ENCODE peak calls at places on chromosomes 2 and 18, in four cellular contexts. U, X, D and K are unnamed samples.

GRCh38 chr2:198296665-198297308 is 492.4 kb downstream of the PLCL1 start:
- DNase-seq in U (peak; percentile 65), X (peak; percentile 70), D (peak; percentile 73), K (peak; percentile 48)

GRCh38 chr2:177347570-177347969 is 45.0 kb upstream of the AGPS start:
- DNase-seq in U (no peak), X (no peak), D (no peak), K (no peak)

GRCh38 chr2:233892793-233893192 is 24.4 kb upstream of the TRPM8 start:
- DNase-seq in U (no peak), X (no peak), D (no peak), K (no peak)

GRCh38 chr2:117963446-117963845 is 50.4 kb downstream of the CCDC93 start:
- DNase-seq in U (no peak), X (no peak), D (no peak), K (no peak)

GRCh38 chr2:159243521-159243920 is 43.0 kb downstream of the WDSUB1 start:
- DNase-seq in U (no peak), X (no peak), D (no peak), K (no peak)

GRCh38 chr2:238238766-238239551 is 879 bp downstream of the HES6 start:
- DNase-seq in U (no peak), X (peak; percentile 60), D (no peak), K (peak; percentile 38)

GRCh38 chr2:214808481-214808931 is 977 bp downstream of the BARD1 start:
- DNase-seq in U (peak; percentile 9), X (no peak), D (no peak), K (no peak)

GRCh38 chr2:233829193-233830110 is 24.9 kb downstream of the HJURP start:
- DNase-seq in U (no peak), X (no peak), D (no peak), K (no peak)

GRCh38 chr2:240567137-240567871 is 980 bp upstream of the RNPEPL1 start:
- DNase-seq in U (no peak), X (peak; percentile 43), D (peak; percentile 24), K (no peak)

GRCh38 chr18:3584897-3585460 is 135.0 kb downstream of the TGIF1 start:
- DNase-seq in U (no peak), X (peak; percentile 55), D (no peak), K (no peak)

GRCh38 chr2:159129301-159129700 is 157.2 kb downstream of the WDSUB1 start:
- DNase-seq in U (no peak), X (no peak), D (peak; percentile 61), K (no peak)

GRCh38 chr2:182912518-182912915 is 46.1 kb upstream of the FRZB start:
- DNase-seq in U (no peak), X (no peak), D (no peak), K (no peak)

GRCh38 chr18:11309172-11309571 is 159.8 kb upstream of the PIEZO2 start:
- DNase-seq in U (peak; percentile 24), X (no peak), D (peak; percentile 19), K (peak; percentile 57)

GRCh38 chr2:197090713-197091367 is 164.3 kb upstream of the PGAP1 start:
- DNase-seq in U (no peak), X (peak; percentile 48), D (no peak), K (no peak)

GRCh38 chr2:121502781-121503180 is 27.9 kb upstream of the RNU4ATAC start:
- DNase-seq in U (peak; percentile 36), X (no peak), D (no peak), K (no peak)

GRCh38 chr2:240111253-240111652 is 24.9 kb downstream of the COPS9 start:
- DNase-seq in U (peak; percentile 39), X (no peak), D (no peak), K (no peak)

GRCh38 chr2:98634406-98635092 is 26.2 kb downstream of the UNC50 start:
- DNase-seq in U (peak; percentile 5), X (peak; percentile 65), D (peak; percentile 57), K (no peak)

GRCh38 chr2:218325566-218326160 is 31.0 kb upstream of the CATIP start:
- DNase-seq in U (no peak), X (no peak), D (no peak), K (no peak)

GRCh38 chr2:36618381-36618780 is 20.4 kb upstream of the FEZ2 start:
- DNase-seq in U (peak; percentile 76), X (peak; percentile 67), D (peak; percentile 39), K (peak; percentile 34)

GRCh38 chr2:62586981-62587380 is 81.0 kb upstream of the TMEM17 start:
- DNase-seq in U (peak; percentile 39), X (no peak), D (no peak), K (no peak)

GRCh38 chr2:46458763-46459505 is 20.4 kb upstream of the TMEM247 start:
- DNase-seq in U (peak; percentile 46), X (no peak), D (no peak), K (no peak)

GRCh38 chr2:23720705-23721453 is 206.0 kb downstream of the ATAD2B start:
- DNase-seq in U (no peak), X (no peak), D (no peak), K (no peak)

GRCh38 chr2:112488201-112488600 is 6.2 kb downstream of the TTL start:
- DNase-seq in U (no peak), X (no peak), D (no peak), K (no peak)

DNA sequence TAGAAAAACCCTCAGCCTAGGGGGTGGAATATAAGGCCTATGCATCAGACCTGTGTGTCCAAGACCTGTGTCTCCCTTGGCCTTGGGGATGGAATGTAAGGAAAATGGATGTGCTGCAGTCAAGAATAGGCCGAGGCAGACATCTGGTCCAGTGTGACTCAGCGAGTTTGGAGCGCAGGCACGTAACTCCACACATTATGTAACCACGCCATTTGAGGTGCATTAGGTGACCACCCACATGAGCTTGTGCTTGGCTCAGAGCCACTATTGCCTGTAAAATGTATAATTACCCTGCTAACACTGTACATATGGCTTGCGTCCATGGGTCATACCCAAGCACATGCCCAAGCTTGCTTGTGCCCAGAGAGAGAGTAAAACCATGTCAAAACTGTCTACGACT is 580.9 kb upstream of the HNMT start:
- DNase-seq in U (no peak), X (no peak), D (peak; percentile 47), K (no peak)
- H3K4me3 ChIP-seq in U (no peak overlapping the region), X (no peak overlapping the region), D (no peak overlapping the region), K (no peak overlapping the region)

GRCh38 chr2:106143495-106144215 is 50.4 kb downstream of the UXS1 start:
- DNase-seq in U (no peak), X (no peak), D (no peak), K (no peak)

GRCh38 chr2:106140091-106140490 is 54.0 kb downstream of the UXS1 start:
- DNase-seq in U (no peak), X (no peak), D (no peak), K (no peak)

GRCh38 chr2:106140913-106141312 is 53.2 kb downstream of the UXS1 start:
- DNase-seq in U (no peak), X (no peak), D (no peak), K (no peak)

GRCh38 chr2:106144621-106145331 is 49.3 kb downstream of the UXS1 start:
- DNase-seq in U (no peak), X (no peak), D (no peak), K (no peak)

GRCh38 chr2:106142683-106143082 is 51.4 kb downstream of the UXS1 start:
- DNase-seq in U (no peak), X (no peak), D (no peak), K (no peak)
- TF ChIP-seq EZH2 in U (no peak), X (no peak), D (no peak), K (no peak)

DNA sequence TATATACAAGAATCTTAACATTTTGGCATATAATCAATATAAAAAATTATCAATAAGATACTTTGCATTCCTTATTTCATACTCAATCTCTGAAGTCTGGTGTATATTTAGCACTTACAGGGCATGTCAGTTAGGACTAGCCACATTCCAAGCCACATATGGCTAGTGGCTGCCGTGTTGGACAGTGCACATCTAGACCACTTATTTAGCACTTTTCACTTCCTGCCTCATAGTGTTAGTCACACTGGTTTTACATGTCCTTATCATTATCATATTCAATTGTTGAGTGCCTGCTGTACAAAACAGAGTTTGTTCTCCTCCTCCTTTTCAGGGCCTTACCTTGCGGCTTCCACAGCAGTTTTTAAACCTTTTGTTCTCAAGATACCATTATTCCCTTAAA is 2.0 kb upstream of the STAT4 start:
- DNase-seq in U (no peak), X (no peak), D (no peak), K (peak; percentile 77)
- H3K9ac ChIP-seq in U (no peak overlapping the region), X (no peak overlapping the region), D (no peak overlapping the region), K (no peak overlapping the region)

GRCh38 chr2:216499641-216500218 is 1.1 kb downstream of the RPL37A start:
- DNase-seq in U (no peak), X (no peak), D (no peak), K (no peak)

GRCh38 chr2:216498418-216499413 is at the start of gene RPL37A:
- DNase-seq in U (peak; percentile 98), X (peak; percentile 90), D (peak; percentile 93), K (peak; percentile 96)

GRCh38 chr2:216497808-216498366 is 757 bp upstream of the RPL37A start:
- DNase-seq in U (peak; percentile 37), X (no peak), D (no peak), K (peak; percentile 19)

GRCh38 chr2:216495656-216496055 is 3.0 kb upstream of the RPL37A start:
- DNase-seq in U (peak; percentile 69), X (no peak), D (no peak), K (no peak)

GRCh38 chr2:216497382-216497781 is 1.3 kb upstream of the RPL37A start:
- DNase-seq in U (no peak), X (no peak), D (no peak), K (no peak)
- H3K4me3 ChIP-seq in U (peak overlapping the region; percentile 94), X (no peak overlapping the region), D (peak overlapping the region; percentile 67), K (peak overlapping the region; percentile 73)

GRCh38 chr18:13216732-13217465 is 1.7 kb upstream of the LDLRAD4 start:
- DNase-seq in U (no peak), X (peak; percentile 72), D (peak; percentile 59), K (peak; percentile 33)
- TF ChIP-seq EZH2 in U (peak; percentile 96), X (peak; percentile 57), D (no peak), K (no peak)

GRCh38 chr2:68385232-68385906 is 20.3 kb downstream of the PLEK start:
- DNase-seq in U (no peak), X (no peak), D (peak; percentile 33), K (no peak)
- H3K9ac ChIP-seq in U (no peak overlapping the region), X (no peak overlapping the region), D (no peak overlapping the region), K (no peak overlapping the region)

DNA sequence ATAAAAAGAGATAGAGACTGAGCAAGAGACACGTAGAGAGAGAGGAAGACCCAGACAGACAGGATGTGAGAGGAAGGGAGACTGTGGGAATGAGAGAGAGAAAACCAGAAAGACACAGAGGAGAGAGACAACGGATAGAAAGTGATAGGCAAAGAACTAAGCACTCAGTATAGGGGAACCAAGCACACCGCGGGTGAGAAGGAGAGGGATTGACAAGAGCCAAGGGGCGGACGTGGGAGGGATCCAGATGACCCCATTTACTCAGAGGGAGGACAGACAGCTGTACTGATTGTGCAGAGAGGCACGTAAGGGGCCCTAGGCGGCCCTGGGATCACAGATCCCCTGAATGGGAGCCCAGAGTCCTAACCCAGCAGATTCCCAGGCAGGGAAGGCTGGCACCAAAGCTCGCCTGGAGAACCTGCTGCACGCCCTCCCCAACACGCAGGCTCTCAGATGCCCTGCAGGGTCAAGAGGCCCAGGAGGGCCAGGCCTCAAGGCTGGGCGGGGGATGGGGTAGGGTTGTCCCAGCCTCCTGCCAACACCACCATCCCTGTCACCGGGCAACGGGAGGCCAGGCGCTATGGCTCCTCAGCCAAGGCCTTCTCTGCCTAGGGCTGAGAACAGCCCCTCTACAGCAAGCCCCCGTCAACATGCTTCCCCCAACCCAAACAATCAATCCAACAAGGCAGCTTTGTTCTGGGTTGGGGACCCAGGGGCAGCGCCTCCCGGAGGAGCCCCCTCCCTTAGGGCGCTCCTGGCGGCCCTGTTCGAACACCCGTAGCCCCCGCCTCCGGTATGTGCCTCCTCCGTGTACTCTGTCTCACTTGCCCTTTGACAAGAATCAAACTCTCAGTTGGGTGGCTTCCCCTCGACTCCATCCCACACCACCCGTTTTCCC is 579 bp downstream of the LOXL3 start:
- DNase-seq in U (no peak), X (peak; percentile 78), D (no peak), K (no peak)
- H3K4me3 ChIP-seq in U (peak overlapping the region; percentile 52), X (peak overlapping the region; percentile 83), D (peak overlapping the region; percentile 83), K (peak overlapping the region; percentile 93)